ENCODE peak calls at places on chromosomes 11 and 22, in nine cellular contexts. R, A, Y, N, F, I, C, P and X are unnamed samples.

GRCh38 chr11:9601041-9601875 is 27.8 kb downstream of the WEE1 start:
- DNase-seq in R (no peak), A (peak), Y (no peak), N (peak), F (no peak), I (no peak), C (no peak), P (peak), X (no peak)

GRCh38 chr22:47053865-47054185 is 291.4 kb downstream of the TBC1D22A start:
- DNase-seq in R (no peak), A (no peak), Y (no peak), N (no peak), F (no peak), I (no peak), C (peak), P (no peak), X (no peak)

GRCh38 chr11:10752061-10752460 is 1.0 kb downstream of the CTR9 start:
- DNase-seq in R (no peak), A (no peak), Y (no peak), N (no peak), F (no peak), I (no peak), C (no peak), P (peak), X (no peak)

GRCh38 chr11:69881467-69882269 is 62.5 kb upstream of the FGF3 start:
- DNase-seq in R (no peak), A (peak), Y (peak), N (no peak), F (no peak), I (peak), C (no peak), P (no peak), X (no peak)

GRCh38 chr11:83033972-83034672 is 37.6 kb downstream of the RAB30 start:
- DNase-seq in R (no peak), A (no peak), Y (no peak), N (peak), F (no peak), I (peak), C (no peak), P (no peak), X (peak)

GRCh38 chr11:36703055-36703404 is 105.0 kb upstream of the RAG2 start:
- DNase-seq in R (no peak), A (no peak), Y (no peak), N (no peak), F (no peak), I (no peak), C (no peak), P (no peak), X (no peak)

GRCh38 chr11:326842-327580 is 6.4 kb upstream of the IFITM3 start:
- DNase-seq in R (no peak), A (no peak), Y (peak), N (peak), F (no peak), I (peak), C (no peak), P (peak), X (peak)

GRCh38 chr11:85709983-85710382 is 24.0 kb upstream of the CCDC89 start:
- DNase-seq in R (no peak), A (no peak), Y (no peak), N (no peak), F (no peak), I (no peak), C (no peak), P (no peak), X (no peak)

GRCh38 chr22:27213766-27214581 is 556.6 kb downstream of the MIAT start:
- DNase-seq in R (no peak), A (no peak), Y (peak), N (peak), F (no peak), I (peak), C (no peak), P (no peak), X (peak)

GRCh38 chr11:6572215-6572614 is 31.2 kb downstream of the RRP8 start:
- DNase-seq in R (no peak), A (no peak), Y (no peak), N (no peak), F (no peak), I (no peak), C (peak), P (no peak), X (no peak)

DNA sequence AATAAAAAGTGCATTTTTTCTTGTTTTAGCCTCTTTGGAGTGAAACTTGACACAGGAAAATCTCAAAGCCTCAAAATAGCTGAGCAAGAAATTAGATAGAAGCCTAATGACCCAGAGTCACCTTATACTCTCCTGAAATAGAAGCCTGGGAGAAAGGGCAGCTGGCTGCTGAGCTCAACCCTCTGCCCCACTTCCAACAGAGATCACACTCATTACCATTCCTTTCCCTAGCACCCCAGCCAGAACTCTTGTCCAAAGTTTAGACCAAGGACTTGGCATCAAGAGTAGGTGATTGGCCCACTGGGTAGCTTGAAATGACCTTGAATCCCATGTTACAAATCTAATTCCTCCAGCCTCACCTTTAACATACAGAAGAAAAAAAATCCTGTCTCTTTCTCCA is 62.7 kb upstream of the AMOTL1 start:
- DNase-seq in R (no peak), A (no peak), Y (no peak), N (no peak), F (no peak), I (no peak), C (no peak), P (no peak), X (no peak)
- H3K4me3 ChIP-seq in R (no peak), A (no peak), Y (no peak), N (no peak), F (no peak), I (no peak), C (no peak), P (no peak), X (no peak)

DNA sequence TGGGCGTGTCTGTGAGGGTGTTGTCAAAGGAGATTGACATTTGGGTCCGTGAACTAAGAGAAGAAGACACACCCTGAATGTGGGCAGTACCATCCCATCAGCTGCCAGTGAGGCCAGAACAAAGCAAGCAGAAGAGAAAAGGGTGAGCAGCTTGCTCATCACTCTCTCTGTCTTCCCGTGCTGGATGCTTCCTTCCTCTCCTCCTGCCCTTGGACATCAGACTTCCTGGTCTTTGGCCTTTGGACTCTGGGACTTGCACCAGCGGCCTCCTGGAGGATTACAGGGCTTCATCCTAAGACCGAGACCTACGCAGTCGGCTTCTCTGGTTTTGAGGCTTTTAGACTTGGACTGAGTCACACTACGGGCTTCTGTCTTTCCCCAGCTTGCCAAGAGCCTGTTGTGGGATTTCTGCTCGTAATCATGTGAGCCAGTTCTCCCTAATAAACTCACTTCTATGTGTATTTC is 18.8 kb downstream of the APOL2 start:
- DNase-seq in R (no peak), A (no peak), Y (peak), N (no peak), F (peak), I (no peak), C (no peak), P (no peak), X (peak)
- H3K4me3 ChIP-seq in R (no peak), A (no peak), Y (peak), N (no peak), F (no peak), I (no peak), C (no peak), P (no peak), X (no peak)

GRCh38 chr11:17475666-17476316 is 854 bp downstream of the ABCC8 start:
- DNase-seq in R (no peak), A (no peak), Y (no peak), N (no peak), F (peak), I (no peak), C (no peak), P (no peak), X (no peak)
- H3K4me3 ChIP-seq in R (peak), A (peak), Y (peak), N (no peak), F (peak), I (no peak), C (no peak), P (no peak), X (peak)

DNA sequence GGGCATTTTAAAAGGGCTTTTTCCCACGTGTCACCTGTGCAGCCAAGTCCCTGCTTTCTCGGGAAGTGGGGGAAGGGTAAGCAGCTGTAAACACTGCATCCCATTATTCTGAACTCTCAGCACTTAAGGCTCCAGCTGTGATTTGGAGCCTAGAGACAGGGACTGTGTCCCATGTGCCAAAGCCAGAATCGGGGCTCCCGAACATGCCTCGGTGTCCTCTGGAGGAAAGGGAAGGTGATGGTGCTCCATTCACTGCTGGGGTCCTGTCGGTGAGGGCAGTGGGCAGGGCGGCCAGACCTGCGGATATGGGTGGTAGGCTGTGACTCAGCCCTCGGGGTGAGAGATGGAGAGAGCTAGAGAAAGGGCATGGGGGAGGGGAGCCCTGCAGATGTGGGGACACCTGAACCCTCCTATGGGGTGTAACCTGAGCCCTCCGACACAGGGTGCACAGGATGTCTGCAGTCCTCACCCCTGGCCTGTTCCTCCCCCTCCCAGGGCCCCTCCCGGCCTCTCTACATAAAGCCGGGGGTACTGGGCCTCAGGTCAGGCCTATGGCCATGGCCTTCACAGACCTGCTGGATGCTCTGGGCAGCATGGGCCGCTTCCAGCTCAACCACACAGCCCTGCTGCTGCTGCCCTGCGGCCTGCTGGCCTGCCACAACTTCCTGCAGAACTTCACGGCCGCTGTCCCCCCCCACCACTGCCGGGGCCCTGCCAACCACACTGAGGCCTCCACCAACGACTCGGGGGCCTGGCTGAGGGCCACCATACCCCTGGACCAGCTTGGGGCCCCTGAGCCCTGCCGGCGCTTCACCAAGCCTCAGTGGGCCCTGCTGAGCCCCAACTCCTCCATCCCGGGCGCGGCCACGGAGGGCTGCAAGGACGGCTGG is 31.8 kb downstream of the CAPN1 start:
- DNase-seq in R (no peak), A (peak), Y (no peak), N (no peak), F (no peak), I (no peak), C (no peak), P (no peak), X (no peak)
- H3K4me3 ChIP-seq in R (no peak), A (peak), Y (no peak), N (no peak), F (no peak), I (no peak), C (no peak), P (no peak), X (no peak)

GRCh38 chr22:38699143-38699542 is 1.6 kb downstream of the JOSD1 start:
- DNase-seq in R (no peak), A (no peak), Y (no peak), N (no peak), F (no peak), I (no peak), C (no peak), P (peak), X (peak)

GRCh38 chr22:38698407-38699094 is 2.2 kb downstream of the JOSD1 start:
- DNase-seq in R (no peak), A (no peak), Y (no peak), N (no peak), F (no peak), I (no peak), C (no peak), P (no peak), X (peak)

GRCh38 chr22:38694945-38695344 is 5.8 kb downstream of the JOSD1 start:
- DNase-seq in R (no peak), A (no peak), Y (no peak), N (no peak), F (no peak), I (no peak), C (no peak), P (no peak), X (no peak)

GRCh38 chr22:38696606-38697005 is 4.1 kb downstream of the JOSD1 start:
- DNase-seq in R (peak), A (no peak), Y (no peak), N (peak), F (no peak), I (no peak), C (no peak), P (no peak), X (no peak)

GRCh38 chr22:38697055-38697980 is 3.4 kb downstream of the JOSD1 start:
- DNase-seq in R (no peak), A (no peak), Y (no peak), N (peak), F (no peak), I (no peak), C (no peak), P (no peak), X (peak)
- H3K4me3 ChIP-seq in R (peak), A (no peak), Y (no peak), N (no peak), F (peak), I (no peak), C (peak), P (peak), X (no peak)